ENCODE peak calls at places on chromosomes 5 and 9, in nine cellular contexts. Q is cardiac fibroblast; O is endothelial cell; W is progenitor cell of endocrine pancreas; X is pancreas; H is esophagus squamous epithelium; S is CD8-positive, alpha-beta T cell; P is transverse colon; A is cardiac muscle cell. M is an unnamed sample.

GRCh38 chr9:89738137-89738932 is 133.5 kb downstream of the GADD45G start:
- DNase-seq in Q (no peak), O (no peak), W (no peak), X (no peak), H (no peak), S (no peak), P (no peak), A (no peak), M (no peak)

GRCh38 chr5:160083012-160083436 is 36.2 kb downstream of the PWWP2A start:
- DNase-seq in Q (peak), O (no peak), W (no peak), X (no peak), H (no peak), S (no peak), P (no peak), A (peak), M (no peak)

GRCh38 chr9:134410078-134410834 is 84.0 kb downstream of the RXRA start:
- DNase-seq in Q (no peak), O (no peak), W (no peak), X (no peak), H (no peak), S (no peak), P (peak), A (no peak), M (no peak)

GRCh38 chr9:101711330-101711941 is 27.0 kb downstream of the GRIN3A start:
- DNase-seq in Q (no peak), O (peak), W (no peak), X (no peak), H (no peak), S (no peak), P (no peak), A (no peak), M (no peak)

GRCh38 chr9:77819672-77820071 is 171.6 kb upstream of the GNA14 start:
- DNase-seq in Q (peak), O (no peak), W (no peak), X (no peak), H (no peak), S (no peak), P (no peak), A (peak), M (no peak)

GRCh38 chr9:104258289-104259045 is 164.4 kb downstream of the SMC2 start:
- DNase-seq in Q (peak), O (no peak), W (no peak), X (no peak), H (no peak), S (no peak), P (no peak), A (no peak), M (no peak)

GRCh38 chr5:91535508-91535907 is 152.4 kb upstream of the ARRDC3 start:
- DNase-seq in Q (no peak), O (no peak), W (no peak), X (no peak), H (no peak), S (no peak), P (no peak), A (no peak), M (no peak)

GRCh38 chr5:157215826-157216167 is 35.2 kb downstream of the ITK start:
- DNase-seq in Q (no peak), O (no peak), W (no peak), X (no peak), H (no peak), S (no peak), P (no peak), A (no peak), M (no peak)

GRCh38 chr5:135332519-135333150 is 66.4 kb downstream of the MACROH2A1 start:
- DNase-seq in Q (peak), O (no peak), W (no peak), X (no peak), H (no peak), S (no peak), P (no peak), A (peak), M (no peak)

GRCh38 chr9:95261890-95262289 is 55.6 kb downstream of the FANCC start:
- DNase-seq in Q (peak), O (no peak), W (no peak), X (no peak), H (no peak), S (no peak), P (no peak), A (peak), M (no peak)

GRCh38 chr5:83628360-83628759 is 92.3 kb downstream of the HAPLN1 start:
- DNase-seq in Q (no peak), O (no peak), W (no peak), X (no peak), H (no peak), S (no peak), P (no peak), A (peak), M (no peak)

GRCh38 chr5:66830636-66831035 is 234.4 kb downstream of the MAST4 start:
- DNase-seq in Q (peak), O (no peak), W (no peak), X (no peak), H (no peak), S (no peak), P (no peak), A (peak), M (no peak)

GRCh38 chr5:79689541-79690466 is at the start of gene CMYA5:
- DNase-seq in Q (peak), O (peak), W (peak), X (no peak), H (no peak), S (no peak), P (peak), A (peak), M (no peak)

GRCh38 chr5:16577677-16578076 is 39.1 kb downstream of the RETREG1 start:
- DNase-seq in Q (no peak), O (no peak), W (no peak), X (no peak), H (no peak), S (no peak), P (no peak), A (no peak), M (peak)

GRCh38 chr5:105878402-105878801 is 1792.3 kb downstream of the EFNA5 start:
- DNase-seq in Q (no peak), O (no peak), W (no peak), X (no peak), H (no peak), S (no peak), P (no peak), A (no peak), M (no peak)

GRCh38 chr5:12683249-12683648 is 779.0 kb upstream of the CTNND2 start:
- DNase-seq in Q (no peak), O (no peak), W (no peak), X (no peak), H (no peak), S (no peak), P (no peak), A (no peak), M (no peak)

GRCh38 chr5:171275822-171276544 is 33.1 kb upstream of the TLX3 start:
- DNase-seq in Q (no peak), O (no peak), W (no peak), X (no peak), H (no peak), S (no peak), P (no peak), A (no peak), M (no peak)

GRCh38 chr9:77750981-77751340 is 102.8 kb upstream of the GNA14 start:
- DNase-seq in Q (no peak), O (no peak), W (no peak), X (no peak), H (no peak), S (no peak), P (no peak), A (no peak), M (no peak)

GRCh38 chr9:85158512-85158911 is 489.0 kb downstream of the NTRK2 start:
- DNase-seq in Q (no peak), O (no peak), W (no peak), X (peak), H (no peak), S (no peak), P (no peak), A (no peak), M (no peak)

GRCh38 chr5:150670275-150670960 is 9.4 kb downstream of the MYOZ3 start:
- DNase-seq in Q (no peak), O (no peak), W (no peak), X (no peak), H (no peak), S (no peak), P (no peak), A (no peak), M (peak)

GRCh38 chr5:65066385-65066784 is 297.7 kb downstream of the CWC27 start:
- DNase-seq in Q (peak), O (no peak), W (no peak), X (peak), H (no peak), S (no peak), P (no peak), A (no peak), M (no peak)

GRCh38 chr5:135433626-135434426 is 13.3 kb downstream of the DCANP1 start:
- DNase-seq in Q (peak), O (no peak), W (no peak), X (no peak), H (no peak), S (no peak), P (no peak), A (peak), M (peak)

GRCh38 chr9:5563886-5564285 is 53.6 kb downstream of the PDCD1LG2 start:
- DNase-seq in Q (no peak), O (no peak), W (no peak), X (no peak), H (no peak), S (no peak), P (no peak), A (no peak), M (no peak)

GRCh38 chr5:154242442-154242841 is 51.9 kb downstream of the GALNT10 start:
- DNase-seq in Q (no peak), O (no peak), W (no peak), X (no peak), H (no peak), S (no peak), P (no peak), A (no peak), M (no peak)

GRCh38 chr9:22913518-22913917 is 466.9 kb downstream of the DMRTA1 start:
- DNase-seq in Q (no peak), O (no peak), W (no peak), X (no peak), H (no peak), S (no peak), P (no peak), A (no peak), M (no peak)

GRCh38 chr9:68530618-68531017 is 10.1 kb downstream of the TMEM252 start:
- DNase-seq in Q (peak), O (peak), W (no peak), X (peak), H (no peak), S (no peak), P (peak), A (peak), M (no peak)

GRCh38 chr9:112050544-112051475 is 124.3 kb downstream of the SUSD1 start:
- DNase-seq in Q (peak), O (no peak), W (no peak), X (peak), H (no peak), S (no peak), P (peak), A (peak), M (no peak)

GRCh38 chr5:171520300-171521170 is 101.1 kb downstream of the FGF18 start:
- DNase-seq in Q (peak), O (peak), W (no peak), X (no peak), H (no peak), S (no peak), P (peak), A (peak), M (no peak)

GRCh38 chr5:169757016-169757415 is 119.9 kb downstream of the DOCK2 start:
- DNase-seq in Q (no peak), O (no peak), W (no peak), X (no peak), H (no peak), S (no peak), P (no peak), A (no peak), M (no peak)

GRCh38 chr5:139137703-139138102 is 60.5 kb downstream of the SIL1 start:
- DNase-seq in Q (peak), O (peak), W (no peak), X (no peak), H (no peak), S (no peak), P (peak), A (peak), M (no peak)

GRCh38 chr5:9222054-9222738 is 323.7 kb downstream of the SEMA5A start:
- DNase-seq in Q (no peak), O (no peak), W (no peak), X (no peak), H (no peak), S (no peak), P (no peak), A (no peak), M (no peak)

GRCh38 chr5:57804007-57804444 is 321.4 kb upstream of the ACTBL2 start:
- DNase-seq in Q (peak), O (no peak), W (no peak), X (no peak), H (no peak), S (no peak), P (no peak), A (no peak), M (no peak)

GRCh38 chr9:95736370-95736769 is 139.1 kb upstream of the ERCC6L2 start:
- DNase-seq in Q (peak), O (peak), W (no peak), X (no peak), H (no peak), S (no peak), P (no peak), A (peak), M (no peak)

GRCh38 chr9:137276757-137277328 is 683 bp upstream of the TOR4A start:
- DNase-seq in Q (peak), O (peak), W (no peak), X (peak), H (no peak), S (no peak), P (peak), A (peak), M (no peak)

GRCh38 chr9:137275937-137276756 is 1.4 kb upstream of the TOR4A start:
- DNase-seq in Q (no peak), O (no peak), W (no peak), X (no peak), H (no peak), S (no peak), P (no peak), A (no peak), M (no peak)

GRCh38 chr9:137278061-137278912 is 761 bp downstream of the TOR4A start:
- DNase-seq in Q (peak), O (peak), W (no peak), X (no peak), H (no peak), S (no peak), P (peak), A (peak), M (no peak)

GRCh38 chr9:137278913-137279711 is 1.6 kb downstream of the TOR4A start:
- DNase-seq in Q (no peak), O (no peak), W (no peak), X (no peak), H (no peak), S (no peak), P (no peak), A (no peak), M (no peak)

DNA sequence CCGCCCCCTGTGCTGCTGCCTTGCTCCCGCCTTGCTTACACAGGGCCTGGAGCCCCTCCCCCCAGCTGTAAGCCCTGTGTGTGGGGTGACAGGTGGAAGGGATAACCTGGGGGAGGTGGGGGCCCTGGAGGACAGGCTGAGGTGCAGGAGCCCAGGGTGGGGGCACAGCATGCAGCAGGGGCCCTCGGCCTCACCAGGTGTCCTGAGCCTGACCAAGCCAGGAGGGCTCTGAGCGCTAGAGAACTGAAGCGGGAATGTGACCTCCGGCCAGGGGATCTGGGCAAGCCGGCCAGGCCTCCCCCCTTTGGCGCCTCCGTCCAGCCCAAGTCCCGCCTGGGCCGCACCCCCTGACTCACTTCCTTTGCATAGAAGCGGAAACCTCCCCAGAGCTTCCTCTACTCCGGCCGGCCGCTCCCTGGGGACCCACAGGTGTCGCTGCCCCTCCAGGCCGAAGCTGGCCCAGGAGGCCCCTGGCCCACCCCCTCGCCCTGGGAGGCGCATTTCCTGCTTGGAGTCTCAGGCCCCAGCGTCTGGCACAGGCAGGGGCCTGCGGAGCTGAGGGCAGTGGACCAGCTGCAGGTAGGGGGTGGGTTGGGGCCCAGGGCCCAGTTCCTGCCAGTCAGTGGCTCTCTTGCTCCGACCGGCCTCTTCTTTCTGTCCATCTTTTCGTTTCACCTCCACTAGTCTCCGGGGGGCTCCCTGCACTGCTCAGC is at the start of gene TOR4A:
- DNase-seq in Q (peak), O (peak), W (no peak), X (peak), H (peak), S (no peak), P (peak), A (peak), M (no peak)
- TF ChIP-seq CTCF in Q (no peak), O (no peak), W (peak), X (no peak), H (peak), S (no peak), P (peak), A (peak), M (no peak)

DNA sequence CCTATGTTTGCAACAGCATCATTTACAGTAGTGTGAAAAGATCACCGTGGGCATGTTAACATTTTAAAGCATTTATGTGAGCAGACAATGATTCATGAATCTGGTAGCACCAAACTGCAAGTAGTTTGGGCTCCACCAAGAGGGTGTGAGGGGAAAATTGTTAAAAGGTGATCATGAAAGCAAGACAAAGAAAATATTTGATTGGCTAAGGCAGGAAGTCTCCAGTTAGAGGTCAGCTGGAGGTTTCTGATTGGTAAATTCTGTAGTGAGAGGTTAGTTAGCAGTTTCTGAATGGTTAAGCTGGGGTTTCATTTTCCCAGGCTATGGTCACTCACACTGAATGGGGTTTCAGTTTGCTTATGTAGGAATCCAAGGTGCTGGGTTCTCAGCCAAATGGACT is 13.5 kb upstream of the DRD1 start:
- DNase-seq in Q (no peak), O (no peak), W (no peak), X (no peak), H (no peak), S (no peak), P (no peak), A (no peak), M (no peak)
- TF ChIP-seq CTCF in Q (no peak), O (no peak), W (no peak), X (no peak), H (no peak), S (no peak), P (no peak), A (no peak), M (no peak)

DNA sequence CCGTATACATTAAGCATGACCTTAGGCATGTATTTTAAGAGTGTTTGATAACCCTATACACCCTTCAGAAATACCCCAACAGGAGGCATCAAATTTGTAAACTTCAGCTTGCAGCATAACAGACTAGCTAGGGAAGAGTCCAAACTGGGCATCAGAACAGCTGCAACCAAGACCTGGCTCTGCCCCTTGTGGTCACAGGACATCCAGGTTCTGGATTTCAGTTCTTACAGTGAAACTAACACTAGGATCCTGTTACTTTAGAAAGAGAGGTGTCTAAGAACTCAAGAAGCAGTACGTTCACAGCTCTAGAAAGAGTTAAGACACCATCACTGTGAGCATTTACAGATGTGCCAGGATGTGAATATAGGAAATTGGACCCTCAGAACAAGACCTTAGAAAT is 229.8 kb downstream of the BNC2 start:
- DNase-seq in Q (peak), O (no peak), W (no peak), X (no peak), H (no peak), S (no peak), P (no peak), A (peak), M (no peak)
- TF ChIP-seq CTCF in Q (peak), O (no peak), W (peak), X (no peak), H (no peak), S (no peak), P (no peak), A (peak), M (peak)

DNA sequence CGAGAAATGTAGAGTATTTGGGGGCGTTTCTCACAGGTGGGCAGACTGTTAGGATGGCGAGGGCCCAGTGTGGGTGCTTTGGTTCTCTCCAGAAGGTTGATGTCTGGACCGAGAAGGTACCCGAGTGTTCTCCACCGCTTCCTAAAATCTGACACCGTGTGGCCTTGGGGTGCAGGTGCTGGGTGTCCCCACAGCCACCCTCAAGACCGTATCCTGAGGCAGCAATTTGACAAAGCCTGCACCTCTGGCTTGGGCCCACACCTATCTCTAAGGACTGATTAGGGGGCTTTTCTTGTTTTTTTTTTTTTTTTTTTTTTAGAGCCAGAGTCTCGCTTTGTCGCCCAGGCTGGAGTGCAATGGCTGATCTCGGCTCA is 1.3 kb downstream of the PPP1R26 start:
- DNase-seq in Q (no peak), O (no peak), W (no peak), X (no peak), H (no peak), S (no peak), P (no peak), A (no peak), M (no peak)
- TF ChIP-seq CTCF in Q (no peak), O (no peak), W (no peak), X (no peak), H (peak), S (no peak), P (no peak), A (no peak), M (no peak)

GRCh38 chr5:43207601-43208000 is 15.6 kb downstream of the NIM1K start:
- DNase-seq in Q (no peak), O (no peak), W (no peak), X (no peak), H (no peak), S (no peak), P (no peak), A (peak), M (no peak)

GRCh38 chr5:43202380-43202779 is 10.4 kb downstream of the NIM1K start:
- DNase-seq in Q (no peak), O (no peak), W (no peak), X (no peak), H (no peak), S (no peak), P (no peak), A (no peak), M (no peak)

GRCh38 chr5:43208658-43209057 is 16.6 kb downstream of the NIM1K start:
- DNase-seq in Q (no peak), O (no peak), W (no peak), X (no peak), H (no peak), S (no peak), P (peak), A (no peak), M (no peak)

GRCh38 chr5:43204958-43205357 is 12.9 kb downstream of the NIM1K start:
- DNase-seq in Q (no peak), O (no peak), W (no peak), X (no peak), H (no peak), S (no peak), P (no peak), A (no peak), M (no peak)

DNA sequence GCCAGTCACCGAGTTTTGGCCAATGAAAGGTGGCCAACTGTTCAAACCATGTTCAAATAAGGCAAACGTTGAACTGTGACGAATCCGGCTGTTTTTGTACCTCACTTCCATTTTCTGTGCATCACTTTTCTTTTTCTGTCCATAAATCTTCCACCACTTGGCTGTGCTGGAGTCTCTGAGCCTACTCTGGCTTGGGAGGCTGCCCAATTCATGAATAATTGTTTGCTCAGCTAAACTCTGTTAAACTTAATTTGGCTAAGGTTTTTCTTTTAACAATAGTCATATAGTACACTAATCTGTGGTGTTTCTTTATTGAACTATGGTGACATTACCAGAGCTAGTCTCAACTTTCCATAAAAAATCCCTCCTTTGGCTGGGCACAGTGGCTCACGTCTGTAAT is 11.3 kb downstream of the NIM1K start:
- DNase-seq in Q (no peak), O (no peak), W (no peak), X (no peak), H (no peak), S (no peak), P (no peak), A (no peak), M (no peak)
- TF ChIP-seq CTCF in Q (no peak), O (no peak), W (no peak), X (no peak), H (peak), S (no peak), P (no peak), A (no peak), M (no peak)